ENCODE peak calls at places on chromosomes 1 and 21, in seven cellular contexts. M, R, H, D, Z, A and V are unnamed samples.

GRCh38 chr1:89259283-89259971 is 13.2 kb downstream of the GBP5 start:
- DNase-seq in M (no peak), R (no peak), H (peak), D (peak), Z (no peak), A (no peak), V (no peak)

GRCh38 chr1:27637052-27637451 is 2.1 kb upstream of the FGR start:
- DNase-seq in M (no peak), R (peak), H (no peak), D (no peak), Z (no peak), A (no peak), V (no peak)

GRCh38 chr1:16378443-16378842 is 11.4 kb downstream of the SZRD1 start:
- DNase-seq in M (no peak), R (no peak), H (no peak), D (no peak), Z (no peak), A (no peak), V (no peak)

GRCh38 chr1:114660250-114660649 is 9.6 kb downstream of the DENND2C start:
- DNase-seq in M (no peak), R (no peak), H (no peak), D (no peak), Z (no peak), A (no peak), V (no peak)

GRCh38 chr1:74246266-74246665 is 11.1 kb downstream of the TNNI3K start:
- DNase-seq in M (no peak), R (no peak), H (no peak), D (no peak), Z (no peak), A (no peak), V (no peak)

GRCh38 chr1:164524810-164525209 is 34.2 kb upstream of the PBX1 start:
- DNase-seq in M (no peak), R (no peak), H (no peak), D (no peak), Z (no peak), A (no peak), V (no peak)

GRCh38 chr1:228960705-228961104 is 225.4 kb downstream of the RHOU start:
- DNase-seq in M (no peak), R (no peak), H (no peak), D (no peak), Z (no peak), A (no peak), V (no peak)

GRCh38 chr1:220797044-220797443 is 10.3 kb downstream of the MTARC1 start:
- DNase-seq in M (no peak), R (no peak), H (no peak), D (no peak), Z (no peak), A (no peak), V (no peak)

GRCh38 chr21:26153758-26154157 is 16.8 kb downstream of the APP start:
- DNase-seq in M (no peak), R (no peak), H (no peak), D (no peak), Z (no peak), A (no peak), V (no peak)

GRCh38 chr1:109643385-109644230 is 12.3 kb upstream of the GSTM4 start:
- DNase-seq in M (peak), R (peak), H (peak), D (peak), Z (peak), A (peak), V (peak)
- H3K27ac ChIP-seq in M (no peak), R (no peak), H (no peak), D (no peak), Z (no peak), A (no peak), V (no peak)

DNA sequence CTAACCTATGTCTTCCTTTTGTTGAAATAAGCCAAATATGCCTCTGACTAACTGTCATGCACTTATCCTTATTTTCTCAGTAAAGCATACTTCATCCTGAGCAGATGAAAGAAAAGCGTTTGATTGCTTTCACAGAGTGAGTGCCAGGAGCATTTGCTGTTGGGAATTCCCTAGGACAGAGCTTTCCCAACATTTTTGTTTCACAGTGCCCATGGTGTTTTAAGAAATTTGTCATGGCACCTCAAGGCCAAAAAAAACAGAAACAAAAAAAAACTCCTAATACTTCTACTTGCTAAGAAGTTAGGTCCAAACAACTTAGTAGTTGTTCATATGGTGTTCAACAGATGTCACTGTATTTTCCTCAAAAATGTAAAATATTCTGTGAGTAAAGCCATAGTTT is 120.8 kb upstream of the BMP8A start:
- DNase-seq in M (no peak), R (no peak), H (no peak), D (no peak), Z (no peak), A (no peak), V (no peak)
- H3K27ac ChIP-seq in M (no peak), R (no peak), H (no peak), D (no peak), Z (no peak), A (no peak), V (no peak)

DNA sequence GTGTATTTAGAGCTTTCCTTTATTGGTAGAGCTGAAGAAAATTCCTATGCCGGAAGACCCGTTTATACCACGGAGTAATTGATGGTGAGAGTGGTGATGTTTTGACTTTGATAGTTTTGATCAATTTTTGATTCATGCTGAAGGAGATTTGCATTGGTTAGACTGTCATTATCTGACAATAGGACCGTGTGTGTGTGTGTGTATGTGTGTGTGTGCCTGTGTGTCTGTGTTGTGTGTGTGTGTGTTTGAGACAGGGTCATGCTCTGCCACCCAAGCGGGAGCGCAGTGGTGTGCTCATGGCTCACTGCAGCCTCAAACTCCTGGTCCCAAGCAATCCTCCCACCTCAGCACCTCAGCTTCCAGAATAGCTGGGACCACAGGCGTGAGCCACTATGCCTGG is 9.6 kb downstream of the FMN2 start:
- DNase-seq in M (no peak), R (no peak), H (no peak), D (no peak), Z (no peak), A (no peak), V (no peak)
- H3K27ac ChIP-seq in M (no peak), R (no peak), H (no peak), D (no peak), Z (no peak), A (no peak), V (no peak)

DNA sequence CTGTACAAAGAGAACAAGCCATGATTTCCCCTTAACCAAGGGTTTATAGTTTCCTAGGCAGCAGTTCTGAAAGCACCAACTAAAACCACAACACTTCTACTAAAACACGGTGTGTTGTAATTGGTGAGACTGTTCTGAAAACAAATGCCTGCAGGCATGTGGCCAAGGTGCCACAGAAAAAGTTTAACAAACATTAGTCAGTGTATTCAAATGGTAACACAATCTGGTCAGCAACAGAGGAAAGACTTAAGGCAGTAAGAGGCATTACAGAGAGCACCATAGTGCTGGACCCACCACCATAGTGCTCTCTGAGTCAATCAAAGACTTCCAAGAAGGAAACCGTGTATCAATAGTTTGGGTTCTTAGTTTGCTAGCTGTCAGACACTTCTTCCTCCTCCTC is 16.7 kb downstream of the SNIP1 start:
- DNase-seq in M (peak), R (no peak), H (no peak), D (no peak), Z (peak), A (no peak), V (no peak)
- H3K27ac ChIP-seq in M (peak), R (no peak), H (no peak), D (no peak), Z (peak), A (peak), V (no peak)

GRCh38 chr1:29482064-29482463 is 245.7 kb downstream of the PTPRU start:
- DNase-seq in M (no peak), R (no peak), H (no peak), D (no peak), Z (no peak), A (no peak), V (no peak)
- H3K27ac ChIP-seq in M (no peak), R (no peak), H (no peak), D (no peak), Z (no peak), A (no peak), V (no peak)

GRCh38 chr1:223742861-223743517 is 30.6 kb downstream of the CAPN2 start:
- DNase-seq in M (no peak), R (no peak), H (no peak), D (no peak), Z (no peak), A (no peak), V (no peak)
- H3K27ac ChIP-seq in M (peak), R (peak), H (no peak), D (no peak), Z (no peak), A (no peak), V (no peak)

GRCh38 chr1:201481761-201482493 is 12.9 kb upstream of the PHLDA3 start:
- DNase-seq in M (peak), R (peak), H (peak), D (peak), Z (peak), A (peak), V (peak)
- H3K27ac ChIP-seq in M (peak), R (no peak), H (no peak), D (no peak), Z (peak), A (peak), V (peak)